ENCODE peak calls at places on chromosomes 6 and 20, in five cellular contexts. Q is stimulated activated CD4-positive, alpha-beta T cell treated with anti-CD3 and anti-CD28 coated beads, Interleukin-1b, Interleukin-23, amount 100 ng/mL, for 24 hours; A is activated naive CD8-positive, alpha-beta T cell treated with anti-CD3 and anti-CD28 coated beads, Interleukin-2, amount 10 ng/mL, durations not matched to agents 7 days and 5 days; J is ELF-1; H is nephron progenitor cell. L is an unnamed sample.

GRCh38 chr20:42646250-42646649 is 543.5 kb downstream of the PTPRT start:
- DNase-seq in Q (no peak), A (no peak), J (no peak), H (no peak), L (no peak)

GRCh38 chr6:21588812-21589811 is 4.4 kb upstream of the SOX4 start:
- DNase-seq in Q (peak), A (peak), J (peak), H (peak), L (no peak)

GRCh38 chr6:37630281-37630799 is 67.3 kb downstream of the MDGA1 start:
- DNase-seq in Q (no peak), A (no peak), J (no peak), H (no peak), L (no peak)

GRCh38 chr20:59821201-59821600 is 112.2 kb downstream of the SYCP2 start:
- DNase-seq in Q (no peak), A (no peak), J (no peak), H (no peak), L (no peak)

GRCh38 chr6:11363881-11364576 is 131.6 kb upstream of the NEDD9 start:
- DNase-seq in Q (peak), A (no peak), J (no peak), H (no peak), L (no peak)

GRCh38 chr6:84428300-84428907 is 201.0 kb upstream of the CEP162 start:
- DNase-seq in Q (no peak), A (peak), J (peak), H (peak), L (no peak)

GRCh38 chr6:143064996-143065683 is 4.5 kb downstream of the AIG1 start:
- DNase-seq in Q (no peak), A (no peak), J (peak), H (no peak), L (no peak)

GRCh38 chr6:40631760-40632159 is 44.6 kb upstream of the LRFN2 start:
- DNase-seq in Q (no peak), A (no peak), J (no peak), H (no peak), L (no peak)

GRCh38 chr20:63835031-63835858 is 4.2 kb upstream of the ZBTB46 start:
- DNase-seq in Q (no peak), A (no peak), J (peak), H (peak), L (peak)

GRCh38 chr6:90003069-90003800 is 109.0 kb downstream of the GJA10 start:
- DNase-seq in Q (no peak), A (no peak), J (no peak), H (no peak), L (no peak)

GRCh38 chr20:54793270-54793992 is 318.0 kb downstream of the DOK5 start:
- DNase-seq in Q (no peak), A (no peak), J (no peak), H (no peak), L (no peak)

GRCh38 chr6:168871535-168872106 is 382.0 kb downstream of the THBS2 start:
- DNase-seq in Q (no peak), A (no peak), J (no peak), H (no peak), L (no peak)

GRCh38 chr6:149445573-149445972 is 39.2 kb downstream of the ZC3H12D start:
- DNase-seq in Q (no peak), A (no peak), J (no peak), H (no peak), L (no peak)

GRCh38 chr6:111469543-111469942 is 13.5 kb downstream of the REV3L start:
- DNase-seq in Q (no peak), A (no peak), J (peak), H (no peak), L (no peak)

GRCh38 chr6:79188885-79189505 is 45.5 kb downstream of the HMGN3 start:
- DNase-seq in Q (no peak), A (no peak), J (no peak), H (no peak), L (no peak)

GRCh38 chr6:105688573-105688972 is 285.7 kb upstream of the PREP start:
- DNase-seq in Q (no peak), A (no peak), J (no peak), H (no peak), L (no peak)

GRCh38 chr6:3077430-3077829 is 9.1 kb downstream of the RIPK1 start:
- DNase-seq in Q (no peak), A (no peak), J (no peak), H (no peak), L (no peak)

GRCh38 chr6:35804996-35805736 is at the start of gene LHFPL5:
- DNase-seq in Q (peak), A (peak), J (peak), H (peak), L (peak)

GRCh38 chr20:47568019-47568418 is 66.3 kb downstream of the NCOA3 start:
- DNase-seq in Q (no peak), A (no peak), J (no peak), H (no peak), L (no peak)

GRCh38 chr20:8492182-8492581 is 360.1 kb downstream of the PLCB1 start:
- DNase-seq in Q (no peak), A (no peak), J (no peak), H (no peak), L (no peak)

GRCh38 chr6:170224694-170225660 is 65.9 kb downstream of the DLL1 start:
- DNase-seq in Q (no peak), A (no peak), J (peak), H (no peak), L (no peak)

GRCh38 chr6:14796974-14797762 is 448.7 kb upstream of the JARID2 start:
- DNase-seq in Q (no peak), A (no peak), J (no peak), H (no peak), L (no peak)

GRCh38 chr6:90703383-90703782 is 116.5 kb upstream of the MAP3K7 start:
- DNase-seq in Q (no peak), A (no peak), J (peak), H (no peak), L (no peak)

GRCh38 chr6:46967950-46968349 is 46.2 kb upstream of the ADGRF5 start:
- DNase-seq in Q (no peak), A (no peak), J (no peak), H (no peak), L (no peak)

GRCh38 chr6:97440590-97441176 is 157.7 kb upstream of the MMS22L start:
- DNase-seq in Q (no peak), A (no peak), J (peak), H (peak), L (no peak)